ENCODE peak calls at places on chromosome 9, in four cellular contexts. A is ovary, K is K562, S is H1. I is an unnamed sample.

GRCh38 chr9:121924700-121925099 is 168.4 kb downstream of the TTLL11 start:
- DNase-seq in K (no peak), A (no peak), S (no peak), I (no peak)

GRCh38 chr9:19642256-19642655 is 146.6 kb downstream of the SLC24A2 start:
- DNase-seq in A (no peak), S (no peak), K (no peak), I (no peak)

GRCh38 chr9:97059661-97060060 is 20.7 kb upstream of the CTSV start:
- DNase-seq in K (no peak), S (no peak), A (no peak), I (no peak)

GRCh38 chr9:130267930-130268329 is 2.4 kb downstream of the HMCN2 start:
- DNase-seq in S (no peak), A (no peak), K (no peak), I (no peak)

GRCh38 chr9:115000217-115000639 is 69.8 kb upstream of the TNFSF8 start:
- DNase-seq in S (no peak), A (no peak), K (no peak), I (no peak)

GRCh38 chr9:137275203-137275936 is 2.2 kb upstream of the TOR4A start:
- DNase-seq in S (peak; percentile 50), K (no peak), A (no peak), I (peak; percentile 77)

GRCh38 chr9:86585422-86586143 is 231.4 kb upstream of the TUT7 start:
- DNase-seq in K (no peak), S (no peak), A (no peak), I (no peak)

GRCh38 chr9:114082017-114082735 is 4.1 kb upstream of the AMBP start:
- DNase-seq in K (peak; percentile 82), A (peak; percentile 92), S (peak; percentile 97), I (peak; percentile 88)

GRCh38 chr9:135602789-135603481 is 36.4 kb downstream of the GLT6D1 start:
- DNase-seq in A (no peak), K (peak; percentile 73), S (peak; percentile 86), I (peak; percentile 19)

GRCh38 chr9:130128782-130129424 is 43.3 kb upstream of the NCS1 start:
- DNase-seq in K (no peak), S (no peak), A (no peak), I (no peak)

GRCh38 chr9:134366223-134367031 is 40.2 kb downstream of the RXRA start:
- DNase-seq in S (no peak), K (peak; percentile 45), A (peak; percentile 92), I (peak; percentile 96)

GRCh38 chr9:2389404-2389803 is 232.2 kb upstream of the VLDLR start:
- DNase-seq in K (no peak), A (no peak), S (no peak), I (no peak)

GRCh38 chr9:12874395-12874794 is 99.6 kb downstream of the LURAP1L start:
- DNase-seq in K (no peak), A (no peak), S (no peak), I (no peak)

GRCh38 chr9:83231039-83231438 is 168.1 kb upstream of the RASEF start:
- DNase-seq in S (no peak), A (no peak), K (no peak), I (no peak)

GRCh38 chr9:135150981-135151380 is 63.5 kb downstream of the OLFM1 start:
- DNase-seq in S (no peak), A (no peak), K (no peak), I (no peak)

GRCh38 chr9:14652729-14653377 is 40.4 kb downstream of the ZDHHC21 start:
- DNase-seq in K (peak; percentile 4), A (no peak), S (no peak), I (no peak)

GRCh38 chr9:17436854-17437253 is 142.0 kb upstream of the SH3GL2 start:
- DNase-seq in A (no peak), K (no peak), S (no peak), I (no peak)

GRCh38 chr9:95341262-95342011 is 23.9 kb upstream of the FANCC start:
- DNase-seq in A (no peak), K (no peak), S (no peak), I (no peak)

GRCh38 chr9:69498430-69498829 is 173.4 kb downstream of the ENTREP1 start:
- DNase-seq in K (no peak), S (no peak), A (no peak), I (no peak)
- TF ChIP-seq EP300 in K (no peak), S (no peak), A (no peak), I (no peak)

DNA sequence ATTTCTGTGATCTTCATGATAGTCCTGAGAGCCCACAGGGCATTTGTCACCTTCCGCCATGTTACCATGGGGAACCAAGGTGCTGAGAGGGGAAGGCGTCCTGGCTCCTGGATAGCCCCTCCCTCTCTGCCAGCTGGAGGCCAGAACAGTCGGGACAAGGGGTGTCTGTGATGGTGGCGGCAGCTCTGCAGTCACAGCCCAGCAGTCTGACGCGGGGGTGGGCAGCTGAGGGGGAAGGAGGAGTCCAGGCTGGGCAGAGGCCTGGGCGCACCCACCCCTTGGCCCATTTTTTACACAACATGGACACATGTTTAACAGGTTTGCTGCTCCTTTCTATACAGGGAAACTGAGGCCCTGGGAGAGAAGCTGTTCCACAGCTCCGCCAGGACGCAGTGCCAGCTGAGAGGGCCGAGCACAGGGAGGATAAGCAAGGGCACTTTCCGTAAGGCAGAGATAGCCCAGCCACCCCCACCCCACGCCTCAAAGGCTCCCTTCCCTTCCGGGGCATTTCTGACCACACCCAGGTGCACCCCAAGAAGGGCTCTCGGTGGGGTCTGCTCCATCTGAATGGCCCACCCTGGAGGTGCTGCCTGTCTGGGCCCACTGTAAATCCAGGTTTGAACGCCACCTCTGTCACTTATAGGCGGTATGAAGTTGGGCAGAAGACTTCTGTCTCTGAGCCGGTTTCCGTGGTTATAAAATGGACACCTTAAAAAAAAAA is 17.1 kb downstream of the LRRC8A start:
- DNase-seq in A (no peak), K (no peak), S (no peak), I (no peak)
- H3K27ac ChIP-seq in A (no peak overlapping the region), K (no peak overlapping the region), S (no peak overlapping the region), I (peak overlapping the region; percentile 90)

DNA sequence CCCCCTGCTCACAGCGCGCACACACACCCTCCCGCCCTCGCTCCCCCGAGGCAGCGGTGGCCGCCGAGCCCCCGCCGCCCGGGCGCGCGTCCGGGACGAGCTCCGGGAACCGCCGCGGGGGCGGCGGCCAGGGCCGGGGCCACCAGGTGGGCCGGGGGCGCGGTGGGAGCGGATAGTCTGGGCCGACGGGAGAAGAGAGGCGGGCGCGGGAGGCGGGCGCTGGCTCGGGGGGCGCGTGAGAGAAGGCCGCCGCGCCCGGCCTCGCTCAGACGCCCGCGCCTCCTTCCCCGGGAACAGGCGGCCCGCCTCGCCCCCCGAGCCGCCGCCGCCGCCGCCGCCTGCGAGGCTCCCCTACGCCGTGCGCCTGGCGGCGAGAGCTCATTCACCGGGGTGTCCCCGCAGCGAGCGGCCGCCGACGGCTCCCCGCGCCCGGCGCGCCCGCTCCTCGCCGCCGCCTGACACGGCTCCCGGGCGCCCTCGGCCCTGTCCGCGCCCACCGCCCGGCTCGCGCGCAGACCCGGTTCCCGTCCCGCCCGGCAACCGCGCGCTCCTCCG is at the start of gene GNAQ:
- DNase-seq in K (peak; percentile 42), A (peak; percentile 63), S (no peak), I (no peak)
- H3K4me1 ChIP-seq in K (peaks cover 20% of the 10 kb centered on the region), A (peaks cover 2% of the 10 kb centered on the region), S (peaks cover 4% of the 10 kb centered on the region), I (peaks cover 32% of the 10 kb centered on the region)

GRCh38 chr9:124479947-124480620 is 27.1 kb downstream of the NR5A1 start:
- DNase-seq in S (no peak), K (no peak), A (no peak), I (no peak)
- TF ChIP-seq EP300 in S (no peak), K (no peak), A (no peak), I (no peak)

GRCh38 chr9:84711398-84711777 is 41.9 kb downstream of the NTRK2 start:
- DNase-seq in S (no peak), A (no peak), K (no peak), I (no peak)
- H3K27ac ChIP-seq in S (no peak overlapping the region), A (no peak overlapping the region), K (no peak overlapping the region), I (no peak overlapping the region)

GRCh38 chr9:93041108-93041802 is 17.2 kb upstream of the SUSD3 start:
- DNase-seq in A (no peak), S (no peak), K (peak; percentile 71), I (no peak)
- H3K4me1 ChIP-seq in A (no peaks in the 10 kb centered on the region), S (peaks cover 9% of the 10 kb centered on the region), K (peaks cover 7% of the 10 kb centered on the region), I (no peaks in the 10 kb centered on the region)

DNA sequence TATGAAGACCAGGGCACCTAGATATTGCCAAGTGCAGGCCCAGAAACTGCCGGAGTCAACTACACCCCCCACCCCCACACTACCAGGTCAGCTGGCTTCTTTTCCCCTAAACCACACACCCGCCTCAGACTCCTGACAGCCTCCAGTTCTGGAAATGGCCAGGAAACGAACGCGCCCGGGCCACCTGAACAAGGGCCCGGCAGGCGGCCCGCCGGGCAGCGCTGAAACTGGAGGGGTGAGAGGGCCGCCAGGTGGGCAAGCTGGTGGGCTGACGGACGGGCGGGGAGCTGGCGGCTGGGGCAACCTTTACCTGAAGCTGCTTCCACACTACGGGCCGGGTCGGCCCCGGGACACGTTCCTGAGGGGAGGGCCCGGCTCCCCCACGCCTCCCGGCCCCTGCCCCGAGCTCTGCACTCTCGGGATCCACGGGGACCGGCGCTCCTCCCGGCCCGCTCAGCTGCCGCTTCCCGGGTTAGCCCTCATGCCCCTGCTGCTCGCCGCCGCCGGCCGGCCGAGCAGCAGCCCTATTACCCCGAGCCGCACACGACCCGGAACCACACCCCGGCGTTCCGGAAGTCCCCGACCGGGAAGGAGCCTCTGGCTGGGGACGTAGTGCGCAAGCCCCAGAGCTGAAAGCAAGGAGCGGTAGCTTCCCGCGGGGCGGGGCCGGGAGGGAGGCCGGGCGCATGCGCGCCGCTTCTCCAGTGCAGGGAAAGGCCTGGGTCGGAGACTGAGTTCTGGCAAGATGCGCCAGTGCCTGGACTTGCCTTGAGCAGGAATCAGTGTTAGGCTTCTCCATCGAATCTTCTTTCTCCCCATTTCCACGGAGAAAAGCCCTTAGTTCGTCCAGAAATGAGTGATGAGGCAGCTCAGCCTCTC is at the start of gene MAPKAP1:
- DNase-seq in K (peak; percentile 96), S (peak; percentile 97), A (peak; percentile 97), I (peak; percentile 97)
- TF ChIP-seq EP300 in K (peak; percentile 19), S (no peak), A (no peak), I (no peak)

DNA sequence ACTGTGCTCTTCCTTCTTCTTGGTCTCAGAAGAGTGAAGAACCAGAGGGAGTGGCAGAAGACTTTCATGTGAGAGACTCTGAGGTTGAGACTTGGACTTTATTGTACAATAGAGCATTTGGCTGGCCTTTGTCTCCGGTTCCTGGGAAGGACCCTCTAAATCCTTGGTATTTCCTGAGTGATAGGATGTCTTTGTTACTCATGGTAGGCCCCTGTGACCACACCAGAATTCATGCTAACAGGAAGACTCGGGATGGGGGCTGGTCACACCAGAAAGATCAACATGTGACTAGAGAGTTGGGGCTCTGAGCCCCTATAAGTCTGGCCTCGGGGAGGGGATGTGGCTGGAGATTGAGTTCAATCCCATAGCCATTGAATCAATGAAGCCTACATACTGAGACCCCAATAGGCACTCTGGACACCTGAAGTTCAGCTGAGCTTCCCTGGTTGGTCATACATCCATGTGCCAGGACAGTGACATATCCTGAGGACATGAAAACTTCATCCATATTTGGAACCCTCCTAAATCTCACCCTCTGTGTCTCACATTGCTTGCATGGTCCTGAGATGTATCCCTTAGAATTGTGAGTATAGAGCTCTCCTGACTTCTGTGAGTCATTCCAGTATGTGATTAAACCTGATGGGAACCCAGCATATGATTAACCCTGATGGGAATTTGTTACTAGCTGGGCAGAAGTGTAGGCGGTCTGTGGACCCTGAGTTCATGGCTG is 201.7 kb downstream of the GADD45G start:
- DNase-seq in A (no peak), S (no peak), K (no peak), I (no peak)
- H3K27ac ChIP-seq in A (no peak overlapping the region), S (no peak overlapping the region), K (no peak overlapping the region), I (no peak overlapping the region)

GRCh38 chr9:31045810-31046209 is 1338.6 kb upstream of the ACO1 start:
- DNase-seq in A (no peak), S (no peak), K (no peak), I (no peak)
- H3K4me1 ChIP-seq in A (no peaks in the 10 kb centered on the region), S (no peaks in the 10 kb centered on the region), K (no peaks in the 10 kb centered on the region), I (no peaks in the 10 kb centered on the region)

I was measured in upper lobe of left lung.